ENCODE peak calls at places on chromosomes 3 and 15, in five cellular contexts. One of them, this sample, is unnamed.
A peak's percentile ranks its signal among the peaks of the same experiment; 100 is the strongest.

GRCh38 chr3:72231439-72232196 is 446.7 kb upstream of the PROK2 start:
- DNase-seq in lower leg skin: no peak
- DNase-seq in transverse colon: no peak
- DNase-seq in endothelial cell of umbilical vein: no peak
- DNase-seq in GM12892: no peak
- DNase-seq in this sample: peak; percentile 27

GRCh38 chr3:15958692-15959433 is 161.1 kb upstream of the ANKRD28 start:
- DNase-seq in endothelial cell of umbilical vein: peak; percentile 37
- DNase-seq in GM12892: no peak
- DNase-seq in lower leg skin: no peak
- DNase-seq in transverse colon: no peak
- DNase-seq in this sample: no peak

GRCh38 chr3:52194541-52195296 is 3.2 kb upstream of the ALAS1 start:
- DNase-seq in transverse colon: peak; percentile 69
- DNase-seq in lower leg skin: no peak
- DNase-seq in GM12892: no peak
- DNase-seq in endothelial cell of umbilical vein: no peak
- DNase-seq in this sample: peak; percentile 89

GRCh38 chr15:93130111-93130510 is 41.1 kb upstream of the RGMA start:
- DNase-seq in endothelial cell of umbilical vein: no peak
- DNase-seq in GM12892: no peak
- DNase-seq in lower leg skin: no peak
- DNase-seq in transverse colon: no peak
- DNase-seq in this sample: no peak

GRCh38 chr15:68700395-68701123 is 120.1 kb downstream of the ANP32A start:
- DNase-seq in GM12892: no peak
- DNase-seq in transverse colon: peak; percentile 20
- DNase-seq in lower leg skin: no peak
- DNase-seq in endothelial cell of umbilical vein: peak; percentile 83
- DNase-seq in this sample: peak; percentile 77

GRCh38 chr3:15964605-15965061 is 166.9 kb upstream of the ANKRD28 start:
- DNase-seq in lower leg skin: no peak
- DNase-seq in GM12892: no peak
- DNase-seq in transverse colon: no peak
- DNase-seq in endothelial cell of umbilical vein: peak; percentile 50
- DNase-seq in this sample: peak; percentile 44

GRCh38 chr15:85750807-85751730 is 43.7 kb downstream of the KLHL25 start:
- DNase-seq in transverse colon: no peak
- DNase-seq in GM12892: no peak
- DNase-seq in endothelial cell of umbilical vein: no peak
- DNase-seq in lower leg skin: peak; percentile 85
- DNase-seq in this sample: peak; percentile 54

GRCh38 chr15:71530116-71530515 is 280.2 kb upstream of the NR2E3 start:
- DNase-seq in lower leg skin: no peak
- DNase-seq in transverse colon: no peak
- DNase-seq in GM12892: no peak
- DNase-seq in endothelial cell of umbilical vein: no peak
- DNase-seq in this sample: no peak

GRCh38 chr3:101676219-101676764 is 640 bp downstream of the ZBTB11 start:
- DNase-seq in lower leg skin: peak; percentile 98
- DNase-seq in GM12892: peak; percentile 86
- DNase-seq in endothelial cell of umbilical vein: peak; percentile 95
- DNase-seq in transverse colon: peak; percentile 96
- DNase-seq in this sample: peak; percentile 96

DNA sequence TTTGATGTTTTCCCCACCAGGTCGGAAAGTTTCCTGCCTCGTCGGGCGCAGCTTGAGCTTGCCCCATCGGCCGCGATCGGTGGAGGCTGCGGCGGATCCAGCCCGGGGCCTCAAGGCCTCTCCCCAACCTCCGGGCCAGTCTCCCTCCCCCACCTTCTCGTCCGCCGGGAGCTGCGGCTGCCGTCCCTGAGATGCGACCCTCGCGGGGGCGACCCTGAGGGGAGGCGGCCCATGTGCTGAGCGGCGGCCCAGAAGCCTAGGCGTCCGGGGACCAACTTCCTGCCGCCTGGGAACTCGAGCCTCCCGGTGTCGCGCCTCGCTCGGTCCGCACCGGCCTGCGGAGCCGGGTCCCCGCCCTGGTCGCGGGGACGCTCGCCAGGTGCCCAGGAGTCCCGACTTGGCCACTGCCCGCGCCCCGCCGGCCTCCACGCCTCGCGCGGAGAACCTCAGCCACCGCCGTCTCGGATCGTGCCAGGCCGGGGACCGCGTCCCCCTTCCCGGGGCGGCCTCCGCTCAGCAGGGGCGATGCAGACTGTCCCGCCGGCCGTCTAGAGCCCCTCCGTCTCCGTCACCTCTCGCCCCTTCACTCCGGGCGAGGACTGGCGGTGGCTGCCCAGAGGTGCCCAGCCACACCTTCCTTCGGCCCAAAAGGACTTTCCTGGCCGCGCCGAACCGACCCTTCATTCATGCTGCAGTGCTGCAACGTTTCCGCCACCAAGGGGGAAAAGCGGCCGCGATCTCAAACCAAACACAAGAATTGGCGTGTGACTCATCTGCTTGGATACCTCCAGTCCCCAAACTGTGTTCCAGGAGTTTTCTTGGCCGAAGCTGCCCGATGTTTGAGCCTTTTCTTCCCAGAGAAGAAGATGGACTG is 656 bp downstream of the SLMAP start:
- DNase-seq in GM12892: peak; percentile 40
- DNase-seq in transverse colon: peak; percentile 35
- DNase-seq in lower leg skin: peak; percentile 94
- DNase-seq in endothelial cell of umbilical vein: peak; percentile 56
- DNase-seq in this sample: peak; percentile 55
- TF ChIP-seq POLR2A in GM12892: no peak
- TF ChIP-seq POLR2A in transverse colon: no peak
- TF ChIP-seq POLR2A in lower leg skin: no peak
- TF ChIP-seq POLR2A in endothelial cell of umbilical vein: no peak
- TF ChIP-seq POLR2A in this sample: no peak

GRCh38 chr15:81308260-81308659 is 15.7 kb downstream of the STARD5 start:
- DNase-seq in endothelial cell of umbilical vein: no peak
- DNase-seq in transverse colon: no peak
- DNase-seq in GM12892: no peak
- DNase-seq in lower leg skin: no peak
- DNase-seq in this sample: no peak
- TF ChIP-seq POLR2A in endothelial cell of umbilical vein: no peak
- TF ChIP-seq POLR2A in transverse colon: no peak
- TF ChIP-seq POLR2A in GM12892: no peak
- TF ChIP-seq POLR2A in lower leg skin: no peak
- TF ChIP-seq POLR2A in this sample: no peak

DNA sequence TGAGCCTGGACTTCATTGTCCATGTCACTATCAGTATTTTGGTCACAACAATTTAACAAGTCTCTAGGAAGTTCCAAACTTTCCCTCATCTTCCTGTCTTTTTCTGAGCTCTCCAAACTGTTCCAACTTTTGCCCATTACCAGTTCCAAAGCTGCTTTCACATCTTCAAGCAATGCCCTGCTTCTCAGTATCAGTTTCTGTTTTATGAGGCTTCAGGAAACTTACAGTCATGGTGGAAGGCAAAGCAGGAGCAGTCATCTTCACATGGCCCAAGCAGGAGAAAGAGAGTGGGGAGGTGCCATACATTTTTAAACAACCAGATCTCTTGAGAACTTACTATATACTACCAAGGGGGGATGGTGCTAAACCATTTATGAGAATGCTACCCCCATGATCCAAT is 169.5 kb downstream of the PLCL2 start:
- DNase-seq in transverse colon: no peak
- DNase-seq in GM12892: no peak
- DNase-seq in endothelial cell of umbilical vein: no peak
- DNase-seq in lower leg skin: no peak
- DNase-seq in this sample: no peak
- TF ChIP-seq POLR2A in transverse colon: no peak
- TF ChIP-seq POLR2A in GM12892: no peak
- TF ChIP-seq POLR2A in endothelial cell of umbilical vein: no peak
- TF ChIP-seq POLR2A in lower leg skin: no peak
- TF ChIP-seq POLR2A in this sample: no peak

GRCh38 chr3:46959169-46959515 is 17.4 kb downstream of the CCDC12 start:
- DNase-seq in transverse colon: no peak
- DNase-seq in lower leg skin: no peak
- DNase-seq in endothelial cell of umbilical vein: no peak
- DNase-seq in GM12892: no peak
- DNase-seq in this sample: no peak

GRCh38 chr3:46960081-46960701 is 16.4 kb downstream of the CCDC12 start:
- DNase-seq in transverse colon: no peak
- DNase-seq in GM12892: no peak
- DNase-seq in lower leg skin: no peak
- DNase-seq in endothelial cell of umbilical vein: peak; percentile 92
- DNase-seq in this sample: peak; percentile 30

GRCh38 chr3:46962427-46962826 is 14.1 kb downstream of the CCDC12 start:
- DNase-seq in lower leg skin: no peak
- DNase-seq in transverse colon: no peak
- DNase-seq in GM12892: no peak
- DNase-seq in endothelial cell of umbilical vein: no peak
- DNase-seq in this sample: no peak

GRCh38 chr3:46958469-46959168 is 17.9 kb downstream of the CCDC12 start:
- DNase-seq in endothelial cell of umbilical vein: no peak
- DNase-seq in transverse colon: no peak
- DNase-seq in lower leg skin: no peak
- DNase-seq in GM12892: no peak
- DNase-seq in this sample: no peak

DNA sequence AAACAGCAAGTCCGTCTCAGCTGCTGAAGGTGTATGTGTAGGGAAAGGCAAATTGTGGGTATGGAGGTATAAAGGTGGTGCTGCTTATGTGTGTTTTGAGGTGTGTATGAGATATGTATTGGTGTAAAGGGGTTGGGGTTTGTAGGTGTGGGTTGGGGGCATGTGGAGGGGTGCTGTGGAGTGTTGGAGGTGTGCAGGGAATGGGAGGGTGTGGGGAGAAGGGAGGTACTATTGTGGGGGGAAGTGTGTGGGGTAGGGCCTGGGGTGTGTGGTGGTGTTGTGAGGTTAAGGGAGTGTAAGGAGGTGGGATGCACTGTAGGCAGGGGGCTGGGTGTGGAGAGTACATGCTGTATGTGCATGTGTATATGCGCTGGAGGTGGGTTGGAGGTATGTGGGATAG is 15.7 kb downstream of the CCDC12 start:
- DNase-seq in lower leg skin: no peak
- DNase-seq in GM12892: no peak
- DNase-seq in endothelial cell of umbilical vein: no peak
- DNase-seq in transverse colon: no peak
- DNase-seq in this sample: no peak
- TF ChIP-seq POLR2A in lower leg skin: no peak
- TF ChIP-seq POLR2A in GM12892: no peak
- TF ChIP-seq POLR2A in endothelial cell of umbilical vein: no peak
- TF ChIP-seq POLR2A in transverse colon: no peak
- TF ChIP-seq POLR2A in this sample: no peak

DNA sequence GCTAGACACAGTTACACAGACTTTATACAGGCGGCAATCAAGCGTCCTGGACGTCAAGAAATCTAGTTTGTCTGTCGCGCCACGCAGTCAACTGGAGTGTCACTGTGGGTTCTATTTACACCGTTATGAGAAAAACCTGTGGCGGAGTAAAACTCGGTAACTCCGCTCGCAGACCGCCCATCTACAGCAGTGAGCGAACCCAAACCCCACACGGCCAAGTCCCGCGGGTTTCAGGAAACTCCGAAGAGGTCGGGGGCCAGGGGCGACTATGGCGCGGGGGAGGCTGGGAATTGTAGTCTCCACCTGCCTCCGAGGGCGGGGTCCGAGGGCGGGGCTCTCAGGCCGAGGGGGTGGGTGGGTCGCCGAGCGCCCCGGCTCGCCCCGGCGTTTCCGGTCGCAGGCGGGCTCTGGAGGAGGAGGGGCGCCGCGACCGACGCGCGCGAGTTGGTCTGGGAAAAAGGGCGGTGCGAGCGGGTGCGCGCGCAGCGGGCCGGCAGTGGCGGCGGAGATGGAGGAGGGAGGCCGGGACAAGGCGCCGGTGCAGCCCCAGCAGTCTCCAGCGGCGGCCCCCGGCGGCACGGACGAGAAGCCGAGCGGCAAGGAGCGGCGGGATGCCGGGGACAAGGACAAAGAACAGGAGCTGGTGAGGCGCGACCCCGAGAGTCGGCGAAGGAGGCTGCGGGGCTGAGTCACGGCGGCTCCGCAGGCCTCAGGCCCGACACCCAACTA is at the start of gene PSMD2:
- DNase-seq in endothelial cell of umbilical vein: peak; percentile 96
- DNase-seq in transverse colon: peak; percentile 99
- DNase-seq in GM12892: peak; percentile 95
- DNase-seq in lower leg skin: peak; percentile 100
- DNase-seq in this sample: peak; percentile 99
- TF ChIP-seq POLR2A in endothelial cell of umbilical vein: peak; percentile 85
- TF ChIP-seq POLR2A in transverse colon: peak; percentile 84
- TF ChIP-seq POLR2A in GM12892: peak; percentile 82
- TF ChIP-seq POLR2A in lower leg skin: no peak
- TF ChIP-seq POLR2A in this sample: peak; percentile 75